ENCODE peak calls at places on chromosomes 12 and 14, in five cellular contexts. V is gastrocnemius medialis, I is kidney epithelial cell, A is AG10803, C is naive B cell. U is an unnamed sample.

GRCh38 chr14:50605776-50606175 is 45.8 kb downstream of the ATL1 start:
- DNase-seq in V (no peak), I (no peak), A (no peak), C (no peak), U (no peak)

GRCh38 chr12:3332190-3332589 is 158.8 kb upstream of the PRMT8 start:
- DNase-seq in V (no peak), I (no peak), A (no peak), C (no peak), U (no peak)

GRCh38 chr12:109553471-109553870 is 19.8 kb downstream of the MMAB start:
- DNase-seq in V (no peak), I (no peak), A (peak; percentile 14), C (no peak), U (no peak)

GRCh38 chr12:6450091-6450868 is 1.6 kb upstream of the TAPBPL start:
- DNase-seq in V (no peak), I (no peak), A (no peak), C (no peak), U (no peak)

GRCh38 chr12:101050631-101051030 is 159.4 kb downstream of the SLC5A8 start:
- DNase-seq in V (no peak), I (no peak), A (peak; percentile 9), C (no peak), U (no peak)

GRCh38 chr12:29066061-29066588 is 83.0 kb upstream of the FAR2 start:
- DNase-seq in V (no peak), I (no peak), A (peak; percentile 62), C (no peak), U (no peak)

GRCh38 chr14:51398898-51399297 is 158.9 kb downstream of the TMX1 start:
- DNase-seq in V (no peak), I (peak; percentile 72), A (peak; percentile 72), C (no peak), U (no peak)

GRCh38 chr12:80086025-80086424 is 13.3 kb upstream of the OTOGL start:
- DNase-seq in V (no peak), I (no peak), A (no peak), C (no peak), U (no peak)

GRCh38 chr12:67457799-67458680 is 188.9 kb downstream of the CAND1 start:
- DNase-seq in V (no peak), I (no peak), A (peak; percentile 56), C (no peak), U (no peak)

GRCh38 chr14:101465795-101466448 is 95.4 kb upstream of the DIO3 start:
- DNase-seq in V (no peak), I (no peak), A (no peak), C (no peak), U (no peak)

GRCh38 chr14:104087505-104087904 is 2.0 kb downstream of the ASPG start:
- DNase-seq in V (no peak), I (no peak), A (no peak), C (no peak), U (no peak)

GRCh38 chr12:33588082-33588712 is 148.6 kb upstream of the SYT10 start:
- DNase-seq in V (peak; percentile 22), I (no peak), A (peak; percentile 6), C (no peak), U (no peak)

GRCh38 chr12:83763425-83763824 is 1076.7 kb downstream of the TMTC2 start:
- DNase-seq in V (no peak), I (no peak), A (no peak), C (no peak), U (no peak)

GRCh38 chr14:64649383-64649998 is 54.7 kb upstream of the PLEKHG3 start:
- DNase-seq in V (peak; percentile 78), I (no peak), A (peak; percentile 95), C (no peak), U (no peak)